ENCODE peak calls at places on chromosome 4, in nine cellular contexts. D, U, S, V, W, N, M, Y and E are unnamed samples.
A peak's percentile ranks its signal among the peaks of the same experiment; 100 is the strongest.

GRCh38 chr4:23364167-23364566 is 525.7 kb downstream of the PPARGC1A start:
- DNase-seq in U (no peak), D (no peak), Y (no peak), W (no peak), V (no peak), N (no peak), M (no peak), S (no peak), E (no peak)

GRCh38 chr4:139887378-139887801 is 221.8 kb downstream of the MGST2 start:
- DNase-seq in N (no peak), U (no peak), V (no peak), M (no peak), W (no peak), Y (peak; percentile 27), S (no peak), D (no peak), E (no peak)

GRCh38 chr4:88963817-88964216 is 93.2 kb downstream of the FAM13A start:
- DNase-seq in D (no peak), V (no peak), W (peak; percentile 46), N (no peak), S (no peak), U (peak; percentile 1), Y (peak; percentile 79), M (peak; percentile 61), E (no peak)

GRCh38 chr4:2793920-2794706 is 1.2 kb downstream of the SH3BP2 start:
- DNase-seq in Y (no peak), S (peak; percentile 79), N (peak; percentile 84), M (peak; percentile 57), W (peak; percentile 71), V (no peak), U (peak; percentile 64), D (no peak), E (peak; percentile 89)

GRCh38 chr4:113974467-113974866 is 5.0 kb downstream of the ARSJ start:
- DNase-seq in S (no peak), N (no peak), D (no peak), U (no peak), W (no peak), Y (no peak), M (no peak), V (no peak), E (no peak)

GRCh38 chr4:1099270-1099669 is 14.1 kb downstream of the RNF212 start:
- DNase-seq in W (no peak), V (no peak), D (no peak), M (no peak), N (peak; percentile 50), U (no peak), S (no peak), Y (no peak), E (no peak)

GRCh38 chr4:14749910-14750309 is 252.4 kb upstream of the CPEB2 start:
- DNase-seq in M (peak; percentile 8), D (no peak), U (peak; percentile 31), V (no peak), S (peak; percentile 38), Y (peak; percentile 39), W (peak; percentile 29), N (no peak), E (peak; percentile 40)

GRCh38 chr4:47031011-47031678 is at the start of gene GABRB1:
- DNase-seq in M (peak; percentile 61), U (no peak), W (peak; percentile 53), V (no peak), D (peak; percentile 28), S (peak; percentile 74), Y (peak; percentile 27), N (peak; percentile 81), E (no peak)

GRCh38 chr4:182454440-182455013 is 211.3 kb downstream of the TENM3 start:
- DNase-seq in S (no peak), Y (peak; percentile 52), W (no peak), M (no peak), U (no peak), V (no peak), D (no peak), N (no peak), E (no peak)

GRCh38 chr4:6022607-6023288 is 4.5 kb upstream of the C4orf50 start:
- DNase-seq in V (no peak), Y (no peak), D (no peak), U (no peak), N (no peak), S (no peak), W (no peak), M (no peak), E (no peak)

GRCh38 chr4:105158837-105159236 is 12.2 kb downstream of the TET2 start:
- DNase-seq in V (no peak), U (no peak), D (no peak), S (peak; percentile 39), W (peak; percentile 35), N (no peak), M (peak; percentile 49), Y (peak; percentile 57), E (peak; percentile 63)

GRCh38 chr4:78047366-78047765 is 9.8 kb upstream of the FRAS1 start:
- DNase-seq in S (no peak), V (no peak), U (no peak), D (no peak), N (no peak), M (no peak), Y (peak; percentile 25), W (no peak), E (no peak)

GRCh38 chr4:41579556-41579955 is 41.6 kb downstream of the LIMCH1 start:
- DNase-seq in Y (no peak), V (no peak), U (no peak), D (no peak), S (no peak), M (no peak), W (no peak), N (no peak), E (no peak)

GRCh38 chr4:7395635-7396034 is 39.1 kb downstream of the PSAPL1 start:
- DNase-seq in Y (no peak), M (no peak), N (peak; percentile 30), U (no peak), V (no peak), W (no peak), D (no peak), S (peak; percentile 6), E (no peak)

GRCh38 chr4:3371581-3372001 is 70.2 kb upstream of the HGFAC start:
- DNase-seq in M (peak; percentile 49), Y (no peak), U (peak; percentile 36), W (peak; percentile 10), V (no peak), N (peak; percentile 70), S (no peak), D (no peak), E (no peak)

GRCh38 chr4:47469951-47470350 is 6.4 kb upstream of the COMMD8 start:
- DNase-seq in S (no peak), W (peak; percentile 34), M (peak; percentile 36), V (no peak), U (no peak), Y (no peak), N (no peak), D (no peak), E (no peak)

DNA sequence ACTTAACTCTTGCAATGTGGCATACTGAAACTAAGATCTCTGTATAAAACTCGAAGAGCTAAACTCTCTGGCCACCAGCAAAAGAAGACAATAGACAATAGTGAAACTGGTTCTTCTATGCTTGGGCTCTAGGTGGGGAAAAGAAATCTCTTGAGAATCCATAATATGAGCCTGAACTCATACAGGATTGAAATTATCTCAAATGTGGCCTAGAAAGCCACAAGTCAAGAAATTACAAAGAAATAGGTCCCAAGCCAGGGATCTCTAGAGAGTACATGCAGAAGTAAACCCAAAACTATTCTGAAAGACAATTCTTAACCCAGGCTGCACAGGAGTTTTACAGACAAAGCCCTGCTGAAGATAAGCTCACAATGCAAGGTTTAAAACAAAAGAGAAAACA is 127.4 kb downstream of the ANAPC10 start:
- DNase-seq in N (no peak), D (peak; percentile 69), W (peak; percentile 4), V (no peak), U (no peak), S (no peak), Y (no peak), M (peak; percentile 3), E (no peak)
- H3K4me3 ChIP-seq in N (no peak overlapping the region), D (peak overlapping the region; percentile 23), W (no peak overlapping the region), V (no peak overlapping the region), U (no peak overlapping the region), S (no peak overlapping the region), Y (no peak overlapping the region), M (no peak overlapping the region), E (no peak overlapping the region)

DNA sequence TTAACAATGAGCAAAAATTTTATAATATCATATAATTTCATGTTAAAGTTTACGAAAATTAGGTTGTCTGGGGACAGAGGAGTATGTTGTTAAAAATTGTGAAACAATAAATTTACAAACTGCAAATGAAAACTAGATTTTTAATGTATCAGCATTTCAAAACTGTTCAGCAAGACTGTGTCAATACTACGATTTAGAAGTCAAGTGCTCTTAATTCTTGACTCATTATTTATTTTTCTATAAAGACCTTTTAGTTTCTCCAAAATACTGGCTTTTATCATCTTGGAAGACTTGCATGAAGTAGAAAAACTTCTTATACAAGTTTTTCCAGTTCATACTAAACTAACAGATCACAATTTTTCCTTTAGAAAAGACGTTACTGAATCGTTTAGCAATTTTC is 231.5 kb downstream of the PPP3CA start:
- DNase-seq in M (no peak), W (no peak), Y (no peak), N (no peak), S (no peak), V (no peak), U (no peak), D (no peak), E (no peak)
- TF ChIP-seq CTCF in M (no peak), W (no peak), Y (no peak), N (no peak), S (no peak), V (no peak), U (no peak), D (no peak), E (no peak)

DNA sequence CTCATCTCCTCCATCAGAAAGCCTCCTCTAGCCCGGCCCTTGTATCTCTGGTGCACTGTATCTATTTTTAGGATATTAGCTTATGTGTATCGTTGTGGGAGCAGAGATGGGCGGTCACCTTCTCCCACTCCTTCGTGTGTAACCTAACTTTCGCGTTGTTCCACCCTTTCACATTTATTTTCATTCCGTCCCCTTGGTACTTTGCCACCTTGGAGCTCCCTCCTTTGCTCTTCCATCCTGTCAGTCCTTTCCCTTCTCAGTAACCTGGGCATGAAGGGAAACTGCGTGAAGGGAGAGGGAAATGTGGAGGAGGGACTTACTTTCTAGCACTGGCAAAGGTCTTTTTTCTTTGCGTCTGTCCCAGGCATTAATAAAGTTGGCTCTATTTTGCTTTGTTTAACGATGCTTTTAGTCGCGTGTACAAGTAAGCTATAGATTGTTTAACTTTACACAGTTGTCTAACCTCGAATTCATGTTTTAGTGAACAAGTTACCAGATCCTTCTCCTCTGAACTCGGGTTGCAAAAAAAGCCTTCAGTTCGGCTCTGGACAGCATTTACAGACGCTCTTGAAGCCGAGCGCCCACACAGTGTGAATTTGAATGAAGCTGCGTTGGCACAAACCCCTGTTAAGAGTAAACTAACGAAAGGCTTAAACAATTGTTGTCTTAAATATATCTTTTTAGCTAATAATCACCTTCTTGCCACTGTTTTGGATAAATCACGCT is 3.9 kb downstream of the PCDH10 start:
- DNase-seq in Y (no peak), U (no peak), D (no peak), W (no peak), N (no peak), S (no peak), M (peak; percentile 38), V (no peak), E (no peak)
- H3K4me3 ChIP-seq in Y (no peak overlapping the region), U (no peak overlapping the region), D (no peak overlapping the region), W (peak overlapping the region; percentile 55), N (no peak overlapping the region), S (peak overlapping the region; percentile 46), M (peak overlapping the region; percentile 70), V (no peak overlapping the region), E (no peak overlapping the region)

GRCh38 chr4:12729384-12729783 is 754.8 kb downstream of the RAB28 start:
- DNase-seq in D (no peak), N (no peak), M (peak; percentile 48), U (peak; percentile 41), Y (peak; percentile 37), S (no peak), W (peak; percentile 43), V (peak; percentile 39), E (no peak)
- TF ChIP-seq CTCF in D (peak; percentile 23), N (no peak), M (peak; percentile 41), U (no peak), Y (peak; percentile 42), S (peak; percentile 38), W (peak; percentile 28), V (peak; percentile 75), E (peak; percentile 57)